ENCODE peak calls at places on chromosome 2, in seven cellular contexts. One of them, this sample, is unnamed.
A peak's percentile ranks its signal among the peaks of the same experiment; 100 is the strongest.

GRCh38 chr2:172962824-172963223 is 112.8 kb upstream of the MAP3K20 start:
- DNase-seq in AG09309: no peak
- DNase-seq in IMR-90: peak; percentile 78
- DNase-seq in psoas muscle: no peak
- DNase-seq in fibroblast of pulmonary artery: peak; percentile 66
- DNase-seq in fibroblast of villous mesenchyme: peak; percentile 50
- DNase-seq in fibroblast of lung: peak; percentile 46
- DNase-seq in this sample: peak; percentile 29

GRCh38 chr2:143521404-143521803 is 392.2 kb downstream of the ARHGAP15 start:
- DNase-seq in psoas muscle: no peak
- DNase-seq in fibroblast of pulmonary artery: no peak
- DNase-seq in fibroblast of villous mesenchyme: no peak
- DNase-seq in AG09309: no peak
- DNase-seq in fibroblast of lung: peak; percentile 27
- DNase-seq in IMR-90: no peak
- DNase-seq in this sample: no peak

GRCh38 chr2:197052371-197052770 is 125.9 kb upstream of the PGAP1 start:
- DNase-seq in IMR-90: no peak
- DNase-seq in fibroblast of pulmonary artery: no peak
- DNase-seq in AG09309: no peak
- DNase-seq in fibroblast of lung: no peak
- DNase-seq in psoas muscle: no peak
- DNase-seq in fibroblast of villous mesenchyme: peak; percentile 3
- DNase-seq in this sample: no peak

GRCh38 chr2:58739033-58739432 is 497.9 kb upstream of the FANCL start:
- DNase-seq in fibroblast of lung: no peak
- DNase-seq in IMR-90: no peak
- DNase-seq in psoas muscle: no peak
- DNase-seq in fibroblast of villous mesenchyme: no peak
- DNase-seq in AG09309: no peak
- DNase-seq in fibroblast of pulmonary artery: no peak
- DNase-seq in this sample: no peak

GRCh38 chr2:113686537-113686936 is 59.5 kb downstream of the RABL2A start:
- DNase-seq in psoas muscle: no peak
- DNase-seq in fibroblast of pulmonary artery: no peak
- DNase-seq in fibroblast of lung: no peak
- DNase-seq in IMR-90: peak; percentile 74
- DNase-seq in fibroblast of villous mesenchyme: no peak
- DNase-seq in AG09309: no peak
- DNase-seq in this sample: no peak

GRCh38 chr2:98468621-98469236 is 24.1 kb downstream of the INPP4A start:
- DNase-seq in IMR-90: peak; percentile 65
- DNase-seq in fibroblast of lung: no peak
- DNase-seq in AG09309: no peak
- DNase-seq in fibroblast of villous mesenchyme: no peak
- DNase-seq in psoas muscle: no peak
- DNase-seq in fibroblast of pulmonary artery: peak; percentile 39
- DNase-seq in this sample: no peak

GRCh38 chr2:225207026-225207425 is 164.8 kb upstream of the DOCK10 start:
- DNase-seq in fibroblast of pulmonary artery: no peak
- DNase-seq in psoas muscle: no peak
- DNase-seq in AG09309: no peak
- DNase-seq in fibroblast of villous mesenchyme: no peak
- DNase-seq in fibroblast of lung: no peak
- DNase-seq in IMR-90: no peak
- DNase-seq in this sample: no peak

GRCh38 chr2:215465246-215465645 is 29.4 kb upstream of the FN1 start:
- DNase-seq in fibroblast of lung: no peak
- DNase-seq in AG09309: no peak
- DNase-seq in fibroblast of pulmonary artery: peak; percentile 69
- DNase-seq in IMR-90: peak; percentile 34
- DNase-seq in psoas muscle: no peak
- DNase-seq in fibroblast of villous mesenchyme: peak; percentile 9
- DNase-seq in this sample: no peak

GRCh38 chr2:68365087-68365486 is at the start of gene PLEK:
- DNase-seq in IMR-90: no peak
- DNase-seq in fibroblast of lung: no peak
- DNase-seq in fibroblast of pulmonary artery: no peak
- DNase-seq in fibroblast of villous mesenchyme: peak; percentile 48
- DNase-seq in AG09309: no peak
- DNase-seq in psoas muscle: peak; percentile 64
- DNase-seq in this sample: no peak

GRCh38 chr2:26002617-26003310 is 20.5 kb upstream of the KIF3C start:
- DNase-seq in fibroblast of lung: no peak
- DNase-seq in AG09309: no peak
- DNase-seq in fibroblast of villous mesenchyme: no peak
- DNase-seq in fibroblast of pulmonary artery: no peak
- DNase-seq in IMR-90: no peak
- DNase-seq in psoas muscle: no peak
- DNase-seq in this sample: no peak

GRCh38 chr2:225288986-225289385 is 110.5 kb upstream of the NYAP2 start:
- DNase-seq in psoas muscle: no peak
- DNase-seq in IMR-90: peak; percentile 67
- DNase-seq in fibroblast of villous mesenchyme: peak; percentile 5
- DNase-seq in fibroblast of pulmonary artery: no peak
- DNase-seq in fibroblast of lung: no peak
- DNase-seq in AG09309: no peak
- DNase-seq in this sample: no peak

GRCh38 chr2:20563833-20564232 is 87.1 kb downstream of the HS1BP3 start:
- DNase-seq in fibroblast of villous mesenchyme: no peak
- DNase-seq in fibroblast of pulmonary artery: peak; percentile 38
- DNase-seq in IMR-90: peak; percentile 83
- DNase-seq in fibroblast of lung: peak; percentile 34
- DNase-seq in psoas muscle: no peak
- DNase-seq in AG09309: no peak
- DNase-seq in this sample: no peak

GRCh38 chr2:135882415-135882814 is 6.2 kb upstream of the MCM6 start:
- DNase-seq in AG09309: no peak
- DNase-seq in psoas muscle: no peak
- DNase-seq in IMR-90: no peak
- DNase-seq in fibroblast of villous mesenchyme: no peak
- DNase-seq in fibroblast of pulmonary artery: no peak
- DNase-seq in fibroblast of lung: no peak
- DNase-seq in this sample: no peak

GRCh38 chr2:222791946-222792649 is 68.7 kb upstream of the ACSL3 start:
- DNase-seq in fibroblast of villous mesenchyme: no peak
- DNase-seq in fibroblast of pulmonary artery: peak; percentile 45
- DNase-seq in IMR-90: no peak
- DNase-seq in fibroblast of lung: peak; percentile 66
- DNase-seq in AG09309: no peak
- DNase-seq in psoas muscle: peak; percentile 71
- DNase-seq in this sample: no peak

GRCh38 chr2:158142568-158143332 is 41.1 kb downstream of the UPP2 start:
- DNase-seq in AG09309: no peak
- DNase-seq in fibroblast of lung: no peak
- DNase-seq in IMR-90: no peak
- DNase-seq in psoas muscle: no peak
- DNase-seq in fibroblast of pulmonary artery: peak; percentile 26
- DNase-seq in fibroblast of villous mesenchyme: peak; percentile 7
- DNase-seq in this sample: no peak

GRCh38 chr2:158138255-158138654 is 36.6 kb downstream of the UPP2 start:
- DNase-seq in IMR-90: no peak
- DNase-seq in AG09309: no peak
- DNase-seq in fibroblast of lung: no peak
- DNase-seq in psoas muscle: no peak
- DNase-seq in fibroblast of pulmonary artery: no peak
- DNase-seq in fibroblast of villous mesenchyme: no peak
- DNase-seq in this sample: no peak

GRCh38 chr2:158142165-158142564 is 40.5 kb downstream of the UPP2 start:
- DNase-seq in fibroblast of lung: no peak
- DNase-seq in IMR-90: no peak
- DNase-seq in AG09309: no peak
- DNase-seq in psoas muscle: no peak
- DNase-seq in fibroblast of pulmonary artery: no peak
- DNase-seq in fibroblast of villous mesenchyme: no peak
- DNase-seq in this sample: no peak

GRCh38 chr2:158144914-158145625 is 43.4 kb downstream of the UPP2 start:
- DNase-seq in psoas muscle: no peak
- DNase-seq in fibroblast of villous mesenchyme: no peak
- DNase-seq in AG09309: no peak
- DNase-seq in fibroblast of lung: no peak
- DNase-seq in fibroblast of pulmonary artery: no peak
- DNase-seq in IMR-90: no peak
- DNase-seq in this sample: no peak

GRCh38 chr2:158140201-158140600 is 38.5 kb downstream of the UPP2 start:
- DNase-seq in fibroblast of pulmonary artery: no peak
- DNase-seq in IMR-90: no peak
- DNase-seq in fibroblast of lung: no peak
- DNase-seq in psoas muscle: no peak
- DNase-seq in AG09309: no peak
- DNase-seq in fibroblast of villous mesenchyme: no peak
- DNase-seq in this sample: no peak
- H3K4me3 ChIP-seq in fibroblast of pulmonary artery: no peak overlapping the region
- H3K4me3 ChIP-seq in IMR-90: no peak overlapping the region
- H3K4me3 ChIP-seq in fibroblast of lung: no peak overlapping the region
- H3K4me3 ChIP-seq in psoas muscle: no peak overlapping the region
- H3K4me3 ChIP-seq in AG09309: no peak overlapping the region
- H3K4me3 ChIP-seq in fibroblast of villous mesenchyme: no peak overlapping the region
- H3K4me3 ChIP-seq in this sample: no peak overlapping the region

GRCh38 chr2:66495788-66496640 is 61.1 kb downstream of the MEIS1 start:
- DNase-seq in IMR-90: peak; percentile 96
- DNase-seq in AG09309: peak; percentile 47
- DNase-seq in fibroblast of lung: peak; percentile 86
- DNase-seq in psoas muscle: peak; percentile 54
- DNase-seq in fibroblast of pulmonary artery: peak; percentile 91
- DNase-seq in fibroblast of villous mesenchyme: peak; percentile 85
- DNase-seq in this sample: peak; percentile 33
- TF ChIP-seq CTCF in IMR-90: peak; percentile 44
- TF ChIP-seq CTCF in AG09309: peak; percentile 27
- TF ChIP-seq CTCF in fibroblast of lung: peak; percentile 6
- TF ChIP-seq CTCF in psoas muscle: no peak
- TF ChIP-seq CTCF in fibroblast of pulmonary artery: peak; percentile 46
- TF ChIP-seq CTCF in fibroblast of villous mesenchyme: peak; percentile 30
- TF ChIP-seq CTCF in this sample: peak; percentile 11

GRCh38 chr2:55421326-55421725 is 1.7 kb upstream of the CCDC88A start:
- DNase-seq in psoas muscle: no peak
- DNase-seq in fibroblast of villous mesenchyme: no peak
- DNase-seq in AG09309: no peak
- DNase-seq in fibroblast of pulmonary artery: no peak
- DNase-seq in IMR-90: no peak
- DNase-seq in fibroblast of lung: no peak
- DNase-seq in this sample: no peak

GRCh38 chr2:55420244-55420713 is 623 bp upstream of the CCDC88A start:
- DNase-seq in IMR-90: no peak
- DNase-seq in fibroblast of villous mesenchyme: no peak
- DNase-seq in fibroblast of lung: no peak
- DNase-seq in fibroblast of pulmonary artery: no peak
- DNase-seq in AG09309: no peak
- DNase-seq in psoas muscle: no peak
- DNase-seq in this sample: no peak

GRCh38 chr2:55419514-55420243 is at the start of gene CCDC88A:
- DNase-seq in fibroblast of pulmonary artery: peak; percentile 98
- DNase-seq in fibroblast of lung: peak; percentile 98
- DNase-seq in AG09309: peak; percentile 96
- DNase-seq in psoas muscle: peak; percentile 98
- DNase-seq in IMR-90: peak; percentile 97
- DNase-seq in fibroblast of villous mesenchyme: peak; percentile 98
- DNase-seq in this sample: peak; percentile 83

GRCh38 chr2:55419236-55419513 is 481 bp downstream of the CCDC88A start:
- DNase-seq in psoas muscle: peak; percentile 57
- DNase-seq in fibroblast of lung: peak; percentile 39
- DNase-seq in fibroblast of pulmonary artery: peak; percentile 44
- DNase-seq in fibroblast of villous mesenchyme: peak; percentile 39
- DNase-seq in IMR-90: peak; percentile 18
- DNase-seq in AG09309: no peak
- DNase-seq in this sample: peak; percentile 16

DNA sequence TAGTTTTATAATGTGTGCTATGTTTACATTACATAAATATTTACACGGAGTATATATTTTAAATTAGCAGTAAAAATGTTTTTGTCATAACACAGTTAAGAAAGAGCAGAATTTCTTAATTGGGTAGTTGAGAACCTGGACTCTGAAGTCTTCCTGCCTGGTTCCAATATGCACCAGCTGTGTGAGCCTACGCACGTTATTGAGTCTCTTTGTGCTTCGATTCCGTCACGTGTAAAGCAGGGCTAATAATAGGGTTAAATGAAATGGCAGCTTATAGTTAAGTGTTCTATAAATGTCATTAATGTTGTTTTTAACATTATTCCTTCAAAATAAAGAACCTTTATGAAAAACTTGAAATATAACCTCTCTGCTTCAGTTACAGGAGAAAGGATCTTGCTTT is 1.2 kb upstream of the CCDC88A start:
- DNase-seq in fibroblast of pulmonary artery: no peak
- DNase-seq in psoas muscle: no peak
- DNase-seq in IMR-90: no peak
- DNase-seq in fibroblast of villous mesenchyme: no peak
- DNase-seq in AG09309: no peak
- DNase-seq in fibroblast of lung: no peak
- DNase-seq in this sample: no peak
- H3K4me3 ChIP-seq in fibroblast of pulmonary artery: peak overlapping the region; percentile 84
- H3K4me3 ChIP-seq in psoas muscle: peak overlapping the region; percentile 89
- H3K4me3 ChIP-seq in IMR-90: no peak overlapping the region
- H3K4me3 ChIP-seq in fibroblast of villous mesenchyme: no peak overlapping the region
- H3K4me3 ChIP-seq in AG09309: no peak overlapping the region
- H3K4me3 ChIP-seq in fibroblast of lung: peak overlapping the region; percentile 84
- H3K4me3 ChIP-seq in this sample: peak overlapping the region; percentile 91

GRCh38 chr2:101871480-101871879 is 120.3 kb upstream of the IL1R2 start:
- DNase-seq in AG09309: no peak
- DNase-seq in fibroblast of lung: no peak
- DNase-seq in fibroblast of pulmonary artery: no peak
- DNase-seq in psoas muscle: no peak
- DNase-seq in IMR-90: no peak
- DNase-seq in fibroblast of villous mesenchyme: no peak
- DNase-seq in this sample: no peak

GRCh38 chr2:101872480-101872879 is 119.3 kb upstream of the IL1R2 start:
- DNase-seq in IMR-90: no peak
- DNase-seq in AG09309: no peak
- DNase-seq in fibroblast of pulmonary artery: no peak
- DNase-seq in fibroblast of lung: no peak
- DNase-seq in psoas muscle: no peak
- DNase-seq in fibroblast of villous mesenchyme: no peak
- DNase-seq in this sample: no peak

GRCh38 chr2:101870444-101870843 is 121.3 kb upstream of the IL1R2 start:
- DNase-seq in fibroblast of lung: no peak
- DNase-seq in AG09309: no peak
- DNase-seq in fibroblast of villous mesenchyme: no peak
- DNase-seq in psoas muscle: no peak
- DNase-seq in IMR-90: no peak
- DNase-seq in fibroblast of pulmonary artery: no peak
- DNase-seq in this sample: no peak

GRCh38 chr2:101874069-101874468 is 117.7 kb upstream of the IL1R2 start:
- DNase-seq in AG09309: no peak
- DNase-seq in IMR-90: no peak
- DNase-seq in fibroblast of villous mesenchyme: no peak
- DNase-seq in fibroblast of lung: no peak
- DNase-seq in psoas muscle: no peak
- DNase-seq in fibroblast of pulmonary artery: no peak
- DNase-seq in this sample: no peak

DNA sequence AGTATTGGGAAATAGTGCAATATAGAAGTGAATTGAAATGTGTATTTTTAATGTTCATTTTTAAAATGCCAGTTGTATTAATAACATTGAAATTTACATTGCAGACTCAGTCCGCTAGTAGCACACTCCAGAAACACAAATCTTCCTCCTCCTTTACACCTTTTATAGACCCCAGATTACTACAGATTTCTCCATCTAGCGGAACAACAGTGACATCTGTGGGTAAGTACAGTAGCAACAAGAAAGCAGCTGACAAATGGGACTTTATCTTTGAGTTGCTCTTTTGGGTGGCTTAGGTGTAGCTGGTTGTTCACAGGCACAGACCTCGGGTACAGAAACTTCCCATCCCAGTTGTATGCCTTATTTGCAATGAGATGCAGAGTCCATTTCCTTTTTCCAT is 118.2 kb upstream of the IL1R2 start:
- DNase-seq in psoas muscle: no peak
- DNase-seq in fibroblast of lung: peak; percentile 24
- DNase-seq in AG09309: no peak
- DNase-seq in fibroblast of villous mesenchyme: peak; percentile 18
- DNase-seq in fibroblast of pulmonary artery: peak; percentile 24
- DNase-seq in IMR-90: no peak
- DNase-seq in this sample: no peak
- TF ChIP-seq CTCF in psoas muscle: peak; percentile 16
- TF ChIP-seq CTCF in fibroblast of lung: no peak
- TF ChIP-seq CTCF in AG09309: peak; percentile 17
- TF ChIP-seq CTCF in fibroblast of villous mesenchyme: peak; percentile 7
- TF ChIP-seq CTCF in fibroblast of pulmonary artery: peak; percentile 14
- TF ChIP-seq CTCF in IMR-90: peak; percentile 34
- TF ChIP-seq CTCF in this sample: no peak